ENCODE peak calls at places on chromosome 11, in four cellular contexts. Y is fibroblast of lung, J is T-helper 1 cell, D is heart left ventricle. E is an unnamed sample.

GRCh38 chr11:12862761-12863469 is 146.2 kb upstream of the RASSF10 start:
- DNase-seq in D (no peak), Y (peak; percentile 91), J (no peak), E (no peak)

GRCh38 chr11:45379162-45379863 is 93.2 kb upstream of the SYT13 start:
- DNase-seq in J (no peak), Y (no peak), D (no peak), E (no peak)

GRCh38 chr11:105507496-105508254 is 102.2 kb upstream of the GRIA4 start:
- DNase-seq in D (no peak), Y (no peak), J (no peak), E (no peak)

GRCh38 chr11:20156280-20156875 is 3.9 kb downstream of the DBX1 start:
- DNase-seq in Y (no peak), J (peak; percentile 37), D (no peak), E (no peak)

GRCh38 chr11:101169944-101170343 is 40.3 kb upstream of the PGR start:
- DNase-seq in J (no peak), D (no peak), Y (no peak), E (no peak)

GRCh38 chr11:46335858-46336600 is 11.2 kb upstream of the DGKZ start:
- DNase-seq in Y (no peak), J (no peak), D (no peak), E (no peak)

GRCh38 chr11:107276057-107276456 is 181.6 kb downstream of the CWF19L2 start:
- DNase-seq in D (no peak), J (no peak), Y (no peak), E (no peak)

GRCh38 chr11:104001474-104001873 is 35.0 kb upstream of the DDI1 start:
- DNase-seq in Y (peak; percentile 58), D (no peak), J (no peak), E (no peak)

GRCh38 chr11:76074178-76075112 is 131.9 kb downstream of the WNT11 start:
- DNase-seq in Y (no peak), D (no peak), J (no peak), E (no peak)

GRCh38 chr11:2644844-2645778 is 54.7 kb downstream of the KCNQ1OT1 start:
- DNase-seq in J (no peak), D (no peak), Y (no peak), E (no peak)

GRCh38 chr11:70525466-70525865 is 127.1 kb downstream of the CTTN start:
- DNase-seq in Y (no peak), D (peak; percentile 19), J (no peak), E (no peak)

GRCh38 chr11:120133216-120134105 is 4.5 kb downstream of the TRIM29 start:
- DNase-seq in Y (no peak), J (no peak), D (no peak), E (no peak)

GRCh38 chr11:120137611-120138521 is at the start of gene TRIM29:
- DNase-seq in D (no peak), Y (no peak), J (no peak), E (peak; percentile 81)

GRCh38 chr11:69636512-69636866 is 4.5 kb upstream of the CCND1 start:
- DNase-seq in Y (peak; percentile 90), D (peak; percentile 85), J (no peak), E (no peak)

GRCh38 chr11:127066426-127067090 is 66.0 kb upstream of the KIRREL3 start:
- DNase-seq in D (no peak), Y (no peak), J (no peak), E (no peak)

GRCh38 chr11:47553417-47553746 is 450 bp upstream of the CELF1 start:
- DNase-seq in Y (no peak), J (no peak), D (no peak), E (no peak)

GRCh38 chr11:64924910-64925284 is 408 bp downstream of the PPP2R5B start:
- DNase-seq in Y (no peak), J (no peak), D (no peak), E (no peak)

GRCh38 chr11:28104425-28104824 is 3.5 kb downstream of the KIF18A start:
- DNase-seq in Y (no peak), D (no peak), J (no peak), E (no peak)

GRCh38 chr11:9573775-9574555 is 495 bp downstream of the WEE1 start:
- DNase-seq in D (peak; percentile 72), Y (no peak), J (no peak), E (no peak)

GRCh38 chr11:19693146-19693545 is 19.5 kb upstream of the NAV2 start:
- DNase-seq in J (no peak), Y (no peak), D (no peak), E (no peak)

E was measured in esophagus muscularis mucosa.